ENCODE peak calls at places on chromosomes 12 and 14, in seven cellular contexts. D is sigmoid colon, V is lung, G is hepatocyte, B is lower lobe of right lung, Z is BJ, U is epithelial cell of esophagus. N is an unnamed sample.

GRCh38 chr12:47080725-47081502 is 1.2 kb upstream of the AMIGO2 start:
- DNase-seq in V (peak), G (peak), Z (no peak), B (peak), U (peak), D (peak), N (no peak)

GRCh38 chr14:71780075-71780474 is 152.2 kb upstream of the RGS6 start:
- DNase-seq in U (no peak), Z (no peak), B (no peak), V (no peak), G (no peak), D (no peak), N (no peak)

GRCh38 chr12:107134558-107134957 is 41.2 kb upstream of the CRY1 start:
- DNase-seq in U (no peak), G (peak), D (no peak), V (no peak), B (no peak), Z (no peak), N (no peak)

GRCh38 chr14:38125484-38125912 is 82.2 kb upstream of the SSTR1 start:
- DNase-seq in B (no peak), U (no peak), V (no peak), Z (no peak), G (peak), D (no peak), N (no peak)

GRCh38 chr14:100729982-100730381 is 3.3 kb downstream of the DLK1 start:
- DNase-seq in U (no peak), V (no peak), B (no peak), D (no peak), G (no peak), Z (no peak), N (no peak)

GRCh38 chr12:2902287-2902880 is 11.7 kb downstream of the TULP3 start:
- DNase-seq in Z (no peak), G (peak), V (peak), U (peak), B (no peak), D (peak), N (no peak)

GRCh38 chr12:71694099-71694820 is 8.4 kb downstream of the TMEM19 start:
- DNase-seq in D (no peak), U (peak), Z (no peak), V (no peak), G (no peak), B (no peak), N (no peak)

GRCh38 chr14:88983755-88984154 is 159.3 kb downstream of the TTC8 start:
- DNase-seq in U (peak), V (no peak), G (peak), D (no peak), Z (peak), B (no peak), N (peak)

GRCh38 chr12:100692502-100692901 is 102.1 kb upstream of the ANO4 start:
- DNase-seq in B (no peak), U (no peak), D (no peak), V (no peak), G (no peak), Z (no peak), N (no peak)

GRCh38 chr12:69168828-69169227 is 70.5 kb upstream of the CPSF6 start:
- DNase-seq in G (no peak), B (no peak), Z (no peak), D (no peak), V (no peak), U (no peak), N (no peak)

GRCh38 chr14:68913516-68913915 is 65.6 kb downstream of the ACTN1 start:
- DNase-seq in V (no peak), G (no peak), U (no peak), B (peak), Z (no peak), D (no peak), N (no peak)

GRCh38 chr14:68918612-68919011 is 60.5 kb downstream of the ACTN1 start:
- DNase-seq in Z (no peak), D (no peak), V (no peak), B (no peak), G (no peak), U (no peak), N (no peak)

GRCh38 chr14:68911594-68912227 is 67.4 kb downstream of the ACTN1 start:
- DNase-seq in V (peak), Z (no peak), G (peak), U (peak), D (peak), B (peak), N (no peak)

GRCh38 chr14:68919129-68919927 is 59.8 kb downstream of the ACTN1 start:
- DNase-seq in G (no peak), U (no peak), D (no peak), Z (no peak), B (no peak), V (no peak), N (no peak)

GRCh38 chr14:68916358-68916757 is 62.7 kb downstream of the ACTN1 start:
- DNase-seq in D (no peak), Z (no peak), U (no peak), G (no peak), V (no peak), B (peak), N (no peak)
- H3K4me3 ChIP-seq in D (no peak), Z (no peak), U (no peak), G (no peak), V (no peak), B (no peak), N (no peak)

GRCh38 chr12:19561411-19561961 is 122.2 kb downstream of the AEBP2 start:
- DNase-seq in Z (no peak), V (no peak), U (no peak), D (no peak), B (no peak), G (no peak), N (no peak)
- TF ChIP-seq CTCF in Z (no peak), V (no peak), U (no peak), D (no peak), B (no peak), G (no peak), N (no peak)

DNA sequence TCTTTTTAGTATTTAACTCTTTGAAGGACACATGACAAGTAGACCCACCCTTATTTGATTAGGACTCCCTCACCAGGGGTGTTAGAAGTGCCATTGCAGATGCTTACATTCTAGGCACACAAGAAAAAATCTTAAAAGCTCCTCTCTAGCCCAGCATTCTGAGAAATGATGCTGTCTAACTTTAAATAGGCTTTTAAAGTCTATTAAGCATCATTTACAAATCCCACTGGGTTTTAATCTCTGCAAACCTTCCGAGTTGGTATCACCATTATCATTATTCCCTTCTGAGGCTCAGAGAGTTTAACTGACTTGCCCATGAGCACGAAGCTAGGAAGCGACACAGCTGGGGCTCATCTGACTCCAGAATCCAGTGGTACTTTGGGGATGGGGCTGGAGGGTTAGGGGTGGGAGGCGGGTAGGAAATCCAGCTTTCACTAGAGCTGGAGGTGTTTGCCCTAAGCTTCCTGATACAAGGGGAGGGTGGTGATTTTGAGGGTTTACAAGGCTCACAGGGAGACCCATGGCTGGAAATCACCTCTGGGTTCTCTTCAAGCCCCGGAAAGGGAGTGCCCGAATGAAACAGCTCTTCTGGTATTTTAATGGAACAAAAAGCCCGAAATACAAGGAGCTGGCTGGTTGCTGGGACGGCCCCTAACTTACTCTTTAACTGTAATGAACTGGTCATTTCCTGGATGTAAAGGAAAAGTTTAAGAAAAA is 109.2 kb upstream of the FUT8 start:
- DNase-seq in D (no peak), B (no peak), G (no peak), Z (no peak), U (peak), V (no peak), N (no peak)
- H3K4me3 ChIP-seq in D (no peak), B (no peak), G (no peak), Z (no peak), U (no peak), V (no peak), N (no peak)

DNA sequence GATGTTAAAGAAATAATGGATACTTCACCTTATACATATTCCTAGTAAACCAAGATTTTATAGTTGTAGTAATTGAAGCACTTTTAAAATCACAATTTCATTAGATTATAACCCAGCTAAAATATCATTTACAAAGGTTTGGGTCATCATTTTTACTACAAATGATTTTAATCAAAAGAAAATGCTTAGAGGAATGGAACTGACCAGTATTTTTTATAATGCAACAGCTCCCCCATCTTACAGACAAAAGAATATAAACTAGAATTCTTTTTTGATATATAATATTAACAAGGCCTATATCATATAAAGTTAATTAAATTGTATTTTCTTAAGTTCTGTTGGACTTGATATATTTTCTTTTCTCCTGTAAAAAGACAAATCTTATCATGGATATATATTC is 20.4 kb upstream of the LRFN5 start:
- DNase-seq in V (no peak), D (no peak), U (no peak), G (no peak), B (no peak), Z (no peak), N (no peak)
- TF ChIP-seq CTCF in V (no peak), D (no peak), U (no peak), G (peak), B (no peak), Z (no peak), N (no peak)

GRCh38 chr14:93964281-93964680 is 12.1 kb downstream of the ASB2 start:
- DNase-seq in B (no peak), G (no peak), Z (no peak), D (no peak), V (no peak), U (no peak), N (no peak)

GRCh38 chr14:93961610-93962009 is 14.8 kb downstream of the ASB2 start:
- DNase-seq in U (no peak), B (no peak), V (no peak), Z (no peak), D (no peak), G (no peak), N (no peak)

GRCh38 chr14:93963692-93964091 is 12.7 kb downstream of the ASB2 start:
- DNase-seq in G (no peak), V (no peak), D (no peak), B (no peak), U (no peak), Z (no peak), N (no peak)

GRCh38 chr14:93964820-93965286 is 11.5 kb downstream of the ASB2 start:
- DNase-seq in Z (no peak), B (no peak), V (no peak), G (no peak), D (no peak), U (no peak), N (no peak)

GRCh38 chr14:93962701-93963601 is 13.4 kb downstream of the ASB2 start:
- DNase-seq in B (peak), V (no peak), D (no peak), Z (no peak), U (no peak), G (no peak), N (no peak)
- H3K4me3 ChIP-seq in B (no peak), V (no peak), D (no peak), Z (no peak), U (no peak), G (no peak), N (no peak)

GRCh38 chr12:21372602-21373001 is at the start of gene IAPP:
- DNase-seq in U (no peak), B (no peak), Z (no peak), D (no peak), G (no peak), V (no peak), N (no peak)
- TF ChIP-seq CTCF in U (no peak), B (no peak), Z (no peak), D (no peak), G (no peak), V (no peak), N (no peak)

DNA sequence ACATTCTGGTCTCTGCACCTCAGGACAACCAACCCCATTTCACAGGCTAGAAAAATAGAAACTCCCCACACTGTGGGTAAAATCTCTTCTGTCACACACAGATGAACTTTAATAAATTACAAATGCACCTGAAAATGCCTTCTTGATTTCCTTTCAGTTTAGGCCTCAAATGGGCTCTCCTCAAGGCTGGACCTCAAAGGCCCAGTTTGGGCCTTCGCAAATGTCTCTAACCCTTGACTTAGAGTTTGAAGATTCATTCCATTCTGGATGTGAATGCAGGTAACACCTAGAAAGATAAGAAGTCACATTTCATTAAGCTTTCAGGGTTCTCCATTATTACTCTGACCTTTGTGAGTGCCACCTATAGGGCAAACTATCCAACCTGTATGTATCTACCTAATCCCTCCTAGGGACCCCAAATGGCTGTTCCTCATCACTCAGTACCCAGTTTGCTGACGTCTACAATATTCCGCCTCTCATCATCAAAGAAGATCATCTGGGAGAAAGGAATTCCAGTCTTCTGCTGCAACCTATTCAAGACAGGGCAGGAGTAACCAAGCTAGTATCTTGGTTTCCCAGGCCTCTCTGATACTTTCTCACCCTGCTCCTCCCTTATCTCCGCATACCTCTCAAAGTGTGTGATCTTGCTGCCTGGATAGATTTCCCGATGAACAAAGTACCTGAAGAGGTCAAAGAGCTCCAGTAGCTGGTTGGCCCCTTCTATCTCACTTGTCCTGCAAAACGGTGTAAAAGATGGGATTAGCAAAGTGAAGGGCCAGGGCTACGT is 771 bp upstream of the CHMP4A start:
- DNase-seq in G (no peak), Z (no peak), B (no peak), U (no peak), D (peak), V (no peak), N (no peak)
- H3K4me3 ChIP-seq in G (no peak), Z (peak), B (peak), U (peak), D (peak), V (no peak), N (peak)